ENCODE peak calls at places on chromosome 11, in five cellular contexts. J is neuronal stem cell; H is cardiac muscle cell; N is lung; P is CD8-positive, alpha-beta T cell. M is an unnamed sample.

GRCh38 chr11:16924826-16925494 is 89.3 kb downstream of the PLEKHA7 start:
- DNase-seq in J (peak), P (no peak), N (peak), H (peak), M (no peak)

GRCh38 chr11:102603576-102603975 is 21.6 kb downstream of the MMP20 start:
- DNase-seq in H (no peak), P (no peak), N (no peak), J (no peak), M (no peak)

GRCh38 chr11:132448334-132448995 is 1078.0 kb downstream of the NTM start:
- DNase-seq in H (no peak), P (no peak), J (no peak), N (no peak), M (no peak)

GRCh38 chr11:130110325-130111108 is 40.8 kb downstream of the APLP2 start:
- DNase-seq in H (no peak), N (no peak), J (no peak), P (no peak), M (no peak)

GRCh38 chr11:120931057-120931779 is 92.7 kb upstream of the TBCEL start:
- DNase-seq in N (no peak), J (no peak), P (no peak), H (no peak), M (no peak)

GRCh38 chr11:46491661-46492331 is 100.2 kb upstream of the CHRM4 start:
- DNase-seq in J (no peak), P (no peak), N (no peak), H (no peak), M (peak)

GRCh38 chr11:8818421-8818820 is 92.6 kb upstream of the AKIP1 start:
- DNase-seq in N (no peak), J (no peak), P (no peak), H (no peak), M (no peak)

GRCh38 chr11:128728767-128729587 is 35.1 kb downstream of the FLI1 start:
- DNase-seq in J (no peak), H (no peak), N (no peak), P (peak), M (peak)

GRCh38 chr11:10975287-10975721 is 117.5 kb upstream of the ZBED5 start:
- DNase-seq in P (no peak), J (no peak), N (no peak), H (no peak), M (no peak)

GRCh38 chr11:43034341-43034740 is 277.5 kb upstream of the API5 start:
- DNase-seq in N (no peak), J (no peak), P (no peak), H (no peak), M (no peak)

GRCh38 chr11:36744375-36745168 is 146.5 kb upstream of the RAG2 start:
- DNase-seq in N (peak), J (peak), H (peak), P (peak), M (peak)

GRCh38 chr11:130051077-130051476 is 18.6 kb upstream of the APLP2 start:
- DNase-seq in H (no peak), J (no peak), P (no peak), N (no peak), M (no peak)

GRCh38 chr11:2737876-2738275 is 38.1 kb upstream of the KCNQ1OT1 start:
- DNase-seq in J (no peak), P (no peak), N (no peak), H (no peak), M (no peak)

GRCh38 chr11:58004664-58005063 is 19.0 kb upstream of the OR9Q1 start:
- DNase-seq in P (no peak), H (no peak), J (no peak), N (no peak), M (no peak)

GRCh38 chr11:18723991-18724390 is 2.0 kb downstream of the IGSF22 start:
- DNase-seq in N (no peak), P (no peak), J (no peak), H (no peak), M (no peak)

GRCh38 chr11:34833602-34834001 is 82.6 kb downstream of the APIP start:
- DNase-seq in J (no peak), H (no peak), P (no peak), N (no peak), M (no peak)

GRCh38 chr11:110989734-110990133 is 255.8 kb upstream of the POU2AF2 start:
- DNase-seq in H (no peak), J (no peak), P (no peak), N (no peak), M (no peak)

GRCh38 chr11:47487421-47487820 is 38.5 kb upstream of the RAPSN start:
- DNase-seq in P (no peak), J (no peak), H (no peak), N (no peak), M (no peak)

GRCh38 chr11:73177380-73178091 is 35.4 kb upstream of the FCHSD2 start:
- DNase-seq in H (no peak), P (no peak), J (no peak), N (no peak), M (no peak)

GRCh38 chr11:82246926-82247325 is 486.7 kb downstream of the FAM181B start:
- DNase-seq in P (no peak), J (no peak), H (no peak), N (no peak), M (no peak)

GRCh38 chr11:62544521-62545436 is 1.8 kb downstream of the AHNAK start:
- DNase-seq in N (no peak), H (no peak), P (peak), J (no peak), M (no peak)

GRCh38 chr11:130487390-130488186 is 39.1 kb downstream of the ADAMTS15 start:
- DNase-seq in P (no peak), J (no peak), N (peak), H (no peak), M (no peak)

GRCh38 chr11:13668957-13669521 is 571 bp downstream of the FAR1 start:
- DNase-seq in P (peak), N (peak), H (peak), J (peak), M (peak)

GRCh38 chr11:111735262-111736116 is 30.7 kb downstream of the PPP2R1B start:
- DNase-seq in H (no peak), N (peak), J (no peak), P (no peak), M (no peak)

GRCh38 chr11:2524446-2525165 is 79.8 kb downstream of the KCNQ1 start:
- DNase-seq in N (no peak), P (no peak), H (no peak), J (no peak), M (no peak)

GRCh38 chr11:7573193-7573557 is 59.4 kb downstream of the PPFIBP2 start:
- DNase-seq in N (no peak), P (no peak), H (no peak), J (no peak), M (no peak)

GRCh38 chr11:75140269-75141138 is 10.4 kb upstream of the SLCO2B1 start:
- DNase-seq in H (peak), P (peak), N (peak), J (peak), M (peak)

GRCh38 chr11:57551941-57552340 is 14.5 kb downstream of the SMTNL1 start:
- DNase-seq in P (no peak), H (no peak), N (no peak), J (no peak), M (no peak)

GRCh38 chr11:114015117-114015516 is 40.2 kb downstream of the HTR3A start:
- DNase-seq in N (no peak), H (no peak), J (no peak), P (no peak), M (no peak)

GRCh38 chr11:103281301-103281700 is 172.1 kb downstream of the DYNC2H1 start:
- DNase-seq in N (no peak), P (no peak), H (no peak), J (no peak), M (no peak)

GRCh38 chr11:111018571-111018970 is 227.0 kb upstream of the POU2AF2 start:
- DNase-seq in J (no peak), H (no peak), P (no peak), N (no peak), M (no peak)

GRCh38 chr11:19345519-19345847 is 104.7 kb upstream of the E2F8 start:
- DNase-seq in N (no peak), J (peak), P (no peak), H (peak), M (no peak)

GRCh38 chr11:126809514-126810289 is 190.9 kb downstream of the KIRREL3 start:
- DNase-seq in H (peak), J (no peak), N (no peak), P (no peak), M (no peak)

GRCh38 chr11:116334596-116334995 is 438.2 kb downstream of the BUD13 start:
- DNase-seq in N (no peak), H (no peak), P (no peak), J (no peak), M (no peak)

GRCh38 chr11:46381836-46382643 is 571 bp downstream of the MDK start:
- DNase-seq in N (no peak), P (no peak), J (no peak), H (peak), M (no peak)

GRCh38 chr11:79514695-79515094 is 73.9 kb upstream of the TENM4 start:
- DNase-seq in P (no peak), N (no peak), J (no peak), H (no peak), M (no peak)

GRCh38 chr11:60767388-60767811 is 10.7 kb downstream of the MS4A15 start:
- DNase-seq in N (no peak), J (no peak), H (no peak), P (no peak), M (no peak)
- H3K4me3 ChIP-seq in N (no peak), J (no peak), H (no peak), P (no peak), M (no peak)

GRCh38 chr11:63698976-63699733 is 17.9 kb downstream of the RTN3 start:
- DNase-seq in N (no peak), H (no peak), J (no peak), P (no peak), M (no peak)

GRCh38 chr11:63699906-63700305 is 18.6 kb downstream of the RTN3 start:
- DNase-seq in P (no peak), H (no peak), N (no peak), J (no peak), M (no peak)

GRCh38 chr11:63694518-63694917 is 13.2 kb downstream of the RTN3 start:
- DNase-seq in N (no peak), P (no peak), H (no peak), J (no peak), M (no peak)
- H3K4me3 ChIP-seq in N (no peak), P (no peak), H (no peak), J (no peak), M (no peak)

DNA sequence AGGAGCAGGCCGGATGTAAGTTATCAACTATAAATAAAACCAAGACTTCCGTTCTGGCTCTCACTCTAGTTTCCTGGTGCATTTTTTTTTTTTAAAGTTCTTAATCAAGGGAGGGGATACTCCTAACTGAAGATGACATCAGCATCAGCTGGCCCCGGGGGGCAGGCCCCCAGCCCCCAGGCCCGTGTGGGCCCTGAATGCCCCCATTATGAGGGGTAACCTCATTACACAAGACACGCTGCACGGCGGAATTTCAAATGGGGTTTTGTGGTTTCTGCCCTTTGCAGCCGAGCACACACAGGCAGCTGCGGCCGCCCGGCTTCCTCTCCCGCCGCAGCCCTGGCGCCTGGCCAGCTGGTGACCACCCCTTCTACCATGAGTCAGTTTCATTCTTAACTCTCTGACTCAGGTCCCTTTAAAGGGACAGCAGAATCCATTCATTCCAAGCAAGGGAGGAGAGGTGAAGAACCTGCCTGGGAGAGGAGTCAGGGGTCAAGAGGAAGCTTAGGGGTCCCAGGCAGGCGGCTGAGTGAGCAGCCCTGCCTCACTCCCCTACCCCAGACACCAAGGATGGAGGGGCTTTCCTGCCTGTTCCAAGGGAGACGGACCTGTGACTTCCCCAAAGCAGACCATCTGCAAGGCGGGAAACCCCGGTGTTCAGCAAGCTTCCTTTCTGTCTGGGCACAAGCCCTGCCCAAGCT is 3.4 kb downstream of the MYEOV start:
- DNase-seq in J (no peak), N (peak), H (no peak), P (peak), M (peak)
- H3K4me3 ChIP-seq in J (no peak), N (no peak), H (no peak), P (peak), M (peak)

GRCh38 chr11:909406-909805 is 1.2 kb downstream of the CHID1 start:
- DNase-seq in N (no peak), P (no peak), H (no peak), J (no peak), M (no peak)
- H3K4me3 ChIP-seq in N (no peak), P (no peak), H (no peak), J (no peak), M (peak)

DNA sequence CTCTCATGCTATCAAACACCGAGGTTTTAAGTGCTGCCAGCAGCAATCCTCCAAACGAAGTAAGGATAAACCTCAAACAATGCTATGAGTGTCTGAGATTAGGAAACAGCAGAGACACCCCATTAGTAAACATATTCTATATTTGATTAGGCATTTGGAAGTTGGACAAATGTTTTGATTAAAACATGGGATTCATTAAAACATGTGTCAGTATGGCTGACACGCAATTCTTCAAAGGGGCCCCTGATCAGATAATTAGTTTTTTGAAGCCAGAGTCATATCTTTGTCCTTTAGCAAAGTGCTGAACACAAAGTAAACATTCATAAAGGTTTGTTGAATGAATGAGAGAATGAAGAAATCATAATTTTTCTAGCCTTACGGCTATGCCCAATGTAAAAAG is 33.2 kb upstream of the BLID start:
- DNase-seq in H (no peak), J (no peak), P (no peak), N (no peak), M (no peak)
- H3K4me3 ChIP-seq in H (no peak), J (no peak), P (no peak), N (no peak), M (no peak)

GRCh38 chr11:15850992-15851615 is 505.2 kb downstream of the SOX6 start:
- DNase-seq in J (no peak), H (no peak), P (no peak), N (no peak), M (no peak)
- H3K4me3 ChIP-seq in J (no peak), H (no peak), P (no peak), N (no peak), M (no peak)

GRCh38 chr11:107744736-107745135 is 32.9 kb upstream of the SLN start:
- DNase-seq in P (no peak), H (no peak), J (no peak), N (no peak), M (no peak)
- H3K4me3 ChIP-seq in P (no peak), H (no peak), J (no peak), N (no peak), M (no peak)

DNA sequence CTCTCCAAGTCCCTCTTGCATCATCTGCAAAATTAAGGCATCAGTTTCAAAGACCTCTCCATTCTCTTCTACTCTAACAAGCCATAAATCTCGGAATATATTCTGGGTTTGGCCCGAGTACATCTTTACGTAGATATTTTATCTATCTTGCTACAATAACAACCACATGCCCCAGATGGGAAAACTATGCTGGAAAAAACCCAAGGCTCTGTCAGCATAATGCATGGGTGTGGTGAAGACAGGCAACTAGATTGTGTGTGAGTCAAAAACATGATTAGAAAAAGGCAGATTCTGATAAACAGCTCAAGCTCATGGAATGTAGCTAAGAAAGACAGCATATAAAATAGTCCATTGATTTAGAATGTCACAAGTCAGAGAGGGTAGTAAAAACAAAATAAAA is 228.3 kb upstream of the BLID start:
- DNase-seq in P (no peak), H (no peak), N (no peak), J (no peak), M (no peak)
- H3K4me3 ChIP-seq in P (no peak), H (no peak), N (no peak), J (no peak), M (no peak)